ENCODE peak calls at places on chromosomes 7 and 10, in five cellular contexts. B is neural crest cell; R is GM04504; T is heart left ventricle; X is stimulated activated CD8-positive, alpha-beta memory T cell treated with anti-CD3 and anti-CD28 coated beads, Interleukin-15, amount 100 ng/mL, for 1 hour. G is an unnamed sample.

GRCh38 chr7:69373171-69374035 is 224.9 kb upstream of the AUTS2 start:
- DNase-seq in B (no peak), R (peak), T (no peak), X (no peak), G (no peak)

GRCh38 chr7:82805527-82805960 is 357.1 kb downstream of the PCLO start:
- DNase-seq in B (no peak), R (peak), T (no peak), X (no peak), G (peak)

GRCh38 chr10:1807924-1808323 is 70.6 kb upstream of the ADARB2 start:
- DNase-seq in B (no peak), R (no peak), T (no peak), X (no peak), G (no peak)

GRCh38 chr10:102801978-102802377 is 35.2 kb downstream of the CYP17A1 start:
- DNase-seq in B (no peak), R (no peak), T (no peak), X (no peak), G (no peak)

GRCh38 chr7:41977165-41977651 is 259.8 kb downstream of the GLI3 start:
- DNase-seq in B (peak), R (no peak), T (peak), X (no peak), G (peak)

GRCh38 chr7:16318989-16319915 is 102.1 kb downstream of the CRPPA start:
- DNase-seq in B (no peak), R (no peak), T (no peak), X (no peak), G (peak)

GRCh38 chr10:111079241-111079760 is 2.5 kb downstream of the ADRA2A start:
- DNase-seq in B (no peak), R (no peak), T (no peak), X (no peak), G (no peak)

GRCh38 chr7:128389815-128390329 is 19.9 kb downstream of the IMPDH1 start:
- DNase-seq in B (no peak), R (no peak), T (no peak), X (no peak), G (no peak)

GRCh38 chr10:3773465-3774017 is 11.5 kb downstream of the KLF6 start:
- DNase-seq in B (no peak), R (no peak), T (no peak), X (no peak), G (peak)

GRCh38 chr7:159153511-159153910 is 8.8 kb upstream of the VIPR2 start:
- DNase-seq in B (no peak), R (no peak), T (no peak), X (no peak), G (no peak)

GRCh38 chr10:3766046-3766761 is 18.8 kb downstream of the KLF6 start:
- DNase-seq in B (no peak), R (no peak), T (no peak), X (no peak), G (peak)

GRCh38 chr10:77377678-77378352 is 259.8 kb downstream of the KCNMA1 start:
- DNase-seq in B (no peak), R (no peak), T (no peak), X (no peak), G (peak)

GRCh38 chr10:3548096-3548495 is 236.9 kb downstream of the KLF6 start:
- DNase-seq in B (no peak), R (no peak), T (no peak), X (no peak), G (no peak)

GRCh38 chr7:40057292-40057691 is 77.1 kb downstream of the MPLKIP start:
- DNase-seq in B (no peak), R (peak), T (peak), X (no peak), G (peak)

GRCh38 chr10:95573953-95574604 is 12.9 kb upstream of the SORBS1 start:
- DNase-seq in B (no peak), R (no peak), T (no peak), X (no peak), G (peak)

GRCh38 chr7:2621061-2621828 is 10.5 kb upstream of the TTYH3 start:
- DNase-seq in B (no peak), R (no peak), T (peak), X (no peak), G (no peak)

GRCh38 chr7:1367501-1367900 is 91.8 kb downstream of the MICALL2 start:
- DNase-seq in B (no peak), R (no peak), T (no peak), X (no peak), G (no peak)

GRCh38 chr10:102645388-102645740 is 1.1 kb downstream of the TRIM8 start:
- DNase-seq in B (no peak), R (no peak), T (peak), X (no peak), G (peak)

GRCh38 chr7:78125884-78126283 is 327.3 kb downstream of the PHTF2 start:
- DNase-seq in B (no peak), R (peak), T (no peak), X (no peak), G (peak)

GRCh38 chr7:138008588-138009349 is 6.9 kb upstream of the CREB3L2 start:
- DNase-seq in B (peak), R (peak), T (peak), X (no peak), G (peak)

GRCh38 chr10:125002044-125002422 is 60.1 kb downstream of the ZRANB1 start:
- DNase-seq in B (no peak), R (no peak), T (no peak), X (no peak), G (no peak)

GRCh38 chr7:80676404-80676803 is 38.0 kb downstream of the CD36 start:
- DNase-seq in B (no peak), R (no peak), T (no peak), X (no peak), G (no peak)

GRCh38 chr10:58704226-58705200 is 191.8 kb downstream of the BICC1 start:
- DNase-seq in B (no peak), R (no peak), T (no peak), X (no peak), G (no peak)

GRCh38 chr10:68877482-68877881 is 23.6 kb upstream of the DDX50 start:
- DNase-seq in B (no peak), R (no peak), T (no peak), X (no peak), G (no peak)

GRCh38 chr7:25952277-25953057 is 199.5 kb upstream of the NFE2L3 start:
- DNase-seq in B (peak), R (no peak), T (no peak), X (no peak), G (no peak)

GRCh38 chr7:7242899-7243298 is 60.6 kb downstream of the C1GALT1 start:
- DNase-seq in B (no peak), R (no peak), T (no peak), X (no peak), G (no peak)

G was measured in kidney tubule cell.